ENCODE peak calls at places on chromosomes 1 and 21, in eight cellular contexts. D is central memory CD8-positive, alpha-beta T cell; X is sciatic nerve; V is right lobe of liver; P is naive thymus-derived CD8-positive, alpha-beta T cell; C is Right ventricle myocardium inferior; T is activated T-helper 17 cell treated with anti-CD3 and anti-CD28 coated beads, Interleukin-2, amount 50 U/mL, for 72 hours; A is foreskin keratinocyte. G is an unnamed sample.

GRCh38 chr1:220451541-220451940 is 76.4 kb upstream of the MARK1 start:
- ATAC-seq in P (no peak), V (no peak), D (no peak), X (peak; percentile 96), A (no peak), T (no peak), C (peak; percentile 64), G (no peak)

GRCh38 chr1:31880957-31881697 is 57.0 kb downstream of the PTP4A2 start:
- ATAC-seq in C (no peak), V (peak; percentile 48), P (no peak), T (no peak), X (no peak), A (no peak), D (no peak), G (no peak)

GRCh38 chr1:56576880-56577858 is 2.2 kb downstream of the PLPP3 start:
- ATAC-seq in V (peak; percentile 44), D (no peak), X (peak; percentile 16), C (peak; percentile 8), A (no peak), P (no peak), T (no peak), G (no peak)

GRCh38 chr1:193740762-193741161 is 554.3 kb upstream of the B3GALT2 start:
- ATAC-seq in D (no peak), P (no peak), X (no peak), C (no peak), V (no peak), T (no peak), A (no peak), G (no peak)

GRCh38 chr1:174206148-174206826 is 47.0 kb downstream of the RABGAP1L start:
- ATAC-seq in T (peak; percentile 43), A (no peak), C (peak; percentile 42), X (no peak), P (peak; percentile 38), D (peak; percentile 29), V (no peak), G (peak; percentile 67)

GRCh38 chr1:62233926-62234450 is 39.3 kb downstream of the L1TD1 start:
- ATAC-seq in A (no peak), T (no peak), P (no peak), V (no peak), X (no peak), C (no peak), D (no peak), G (no peak)

GRCh38 chr1:6509603-6510291 is 18.3 kb upstream of the PLEKHG5 start:
- ATAC-seq in P (no peak), D (no peak), V (peak; percentile 20), A (no peak), T (no peak), X (peak; percentile 58), C (peak; percentile 44), G (no peak)

GRCh38 chr1:61481313-61481712 is 243.6 kb downstream of the TM2D1 start:
- ATAC-seq in V (no peak), X (no peak), P (no peak), C (no peak), A (peak; percentile 89), D (no peak), T (no peak), G (no peak)

GRCh38 chr1:55937840-55938375 is 641.5 kb downstream of the PLPP3 start:
- ATAC-seq in A (no peak), P (no peak), X (peak; percentile 93), D (no peak), C (peak; percentile 71), V (no peak), T (no peak), G (no peak)

GRCh38 chr1:237012789-237013383 is 8.6 kb upstream of the MT1HL1 start:
- ATAC-seq in D (no peak), C (peak; percentile 92), X (no peak), A (no peak), P (no peak), T (no peak), V (no peak), G (no peak)

GRCh38 chr1:240585975-240586374 is 26.0 kb downstream of the GREM2 start:
- ATAC-seq in P (no peak), A (no peak), D (no peak), C (no peak), X (no peak), V (no peak), T (no peak), G (no peak)

GRCh38 chr1:117635805-117636204 is 30.0 kb downstream of the TENT5C start:
- ATAC-seq in T (no peak), A (no peak), X (no peak), V (peak; percentile 57), C (no peak), P (no peak), D (no peak), G (no peak)

GRCh38 chr1:60621524-60621923 is 460.8 kb upstream of the NFIA start:
- ATAC-seq in T (no peak), C (no peak), V (peak; percentile 63), D (no peak), X (peak; percentile 57), P (no peak), A (no peak), G (no peak)

GRCh38 chr1:178472531-178472930 is 24.2 kb downstream of the CLEC20A start:
- ATAC-seq in A (no peak), C (no peak), D (no peak), T (no peak), V (no peak), X (no peak), P (no peak), G (no peak)

GRCh38 chr1:234842726-234843641 is 233.0 kb upstream of the IRF2BP2 start:
- ATAC-seq in P (peak; percentile 10), V (no peak), D (peak; percentile 66), T (peak; percentile 84), A (no peak), X (no peak), C (peak; percentile 89), G (peak; percentile 86)

GRCh38 chr1:193569696-193570269 is 383.4 kb upstream of the B3GALT2 start:
- ATAC-seq in X (no peak), C (no peak), A (peak; percentile 91), D (peak; percentile 77), T (peak; percentile 92), P (peak; percentile 79), V (no peak), G (peak; percentile 89)

GRCh38 chr1:50750021-50750619 is 209.9 kb downstream of the FAF1 start:
- ATAC-seq in X (no peak), C (no peak), V (no peak), T (no peak), A (peak; percentile 34), P (no peak), D (no peak), G (no peak)

GRCh38 chr21:42779431-42779861 is 99.9 kb downstream of the WDR4 start:
- ATAC-seq in X (no peak), D (no peak), C (no peak), T (no peak), P (no peak), V (no peak), A (no peak), G (no peak)

GRCh38 chr1:243416510-243416909 is 160.7 kb downstream of the SDCCAG8 start:
- ATAC-seq in C (no peak), D (peak; percentile 69), X (no peak), T (peak; percentile 95), V (peak; percentile 71), A (no peak), P (no peak), G (peak; percentile 91)

GRCh38 chr1:180540697-180541594 is 17.8 kb upstream of the OVAAL start:
- ATAC-seq in P (no peak), A (no peak), T (no peak), X (no peak), V (no peak), D (no peak), C (peak; percentile 74), G (no peak)

GRCh38 chr21:42695324-42696025 is 42.1 kb downstream of the PDE9A start:
- ATAC-seq in C (peak; percentile 58), P (no peak), D (no peak), A (no peak), V (no peak), X (peak; percentile 56), T (no peak), G (no peak)

GRCh38 chr1:54583868-54584267 is 35.8 kb downstream of the ACOT11 start:
- ATAC-seq in P (no peak), C (no peak), X (no peak), V (no peak), T (no peak), D (no peak), A (no peak), G (no peak)

GRCh38 chr1:174989540-174990181 is 10.1 kb upstream of the CACYBP start:
- ATAC-seq in P (no peak), D (no peak), X (peak; percentile 87), C (peak; percentile 64), V (peak; percentile 73), A (no peak), T (no peak), G (no peak)

G was measured in activated CD4-positive, CD25-positive, alpha-beta regulatory T cell treated with anti-CD3 and anti-CD28 coated beads, Interleukin-2, amount 50 U/mL, for 24 hours.